ENCODE peak calls at places on chromosome 12, in ten cellular contexts. A is MCF 10A; S is cardiac fibroblast; Q is H9; H is kidney tubule cell; J is RPMI7951; X is activated CD8-positive, alpha-beta memory T cell treated with anti-CD3 and anti-CD28 coated beads for 24 hours; V is activated T-helper 9 cell treated with anti-CD3 and anti-CD28 coated beads, Interleukin-2, amount 50 U/mL, for 16 hours; W is endothelial cell; O is stimulated activated CD4-positive, alpha-beta T cell treated with anti-CD3 and anti-CD28 coated beads, Interleukin-2, amount 100 ng/mL, for 24 hours. T is an unnamed sample.

GRCh38 chr12:25648460-25648859 is 95.4 kb upstream of the LMNTD1 start:
- DNase-seq in O (no peak), Q (peak; percentile 69), X (no peak), J (peak; percentile 71), A (peak; percentile 69), V (no peak), S (peak; percentile 78), W (peak; percentile 24), H (peak; percentile 85), T (no peak)

GRCh38 chr12:46803517-46803916 is 22.3 kb downstream of the SLC38A4 start:
- DNase-seq in H (no peak), W (no peak), O (no peak), J (no peak), V (no peak), X (no peak), S (no peak), A (no peak), Q (no peak), T (no peak)

GRCh38 chr12:127162902-127163301 is 1104.1 kb upstream of the TMEM132C start:
- DNase-seq in X (peak; percentile 60), A (peak; percentile 57), H (peak; percentile 81), J (peak; percentile 84), W (no peak), O (peak; percentile 47), V (no peak), Q (no peak), S (peak; percentile 83), T (no peak)

GRCh38 chr12:52235001-52235760 is 2.1 kb downstream of the KRT7 start:
- DNase-seq in V (no peak), J (peak; percentile 50), Q (no peak), H (peak; percentile 25), S (peak; percentile 95), X (no peak), O (no peak), W (no peak), A (peak; percentile 69), T (no peak)

GRCh38 chr12:51521554-51522276 is 69.3 kb upstream of the SCN8A start:
- DNase-seq in X (no peak), O (no peak), W (no peak), S (peak; percentile 10), A (no peak), H (no peak), J (no peak), Q (no peak), V (no peak), T (no peak)

GRCh38 chr12:75707983-75708382 is 196.6 kb upstream of the KRR1 start:
- DNase-seq in X (no peak), W (no peak), Q (no peak), O (no peak), S (no peak), J (no peak), V (no peak), A (no peak), H (no peak), T (no peak)

GRCh38 chr12:59113831-59114273 is 193.5 kb upstream of the LRIG3 start:
- DNase-seq in O (peak; percentile 28), S (peak; percentile 87), H (peak; percentile 79), W (peak; percentile 83), V (no peak), J (peak; percentile 63), Q (peak; percentile 88), A (peak; percentile 87), X (no peak), T (peak; percentile 81)

GRCh38 chr12:44835641-44836379 is 40.3 kb downstream of the NELL2 start:
- DNase-seq in Q (no peak), X (peak; percentile 76), J (no peak), O (no peak), S (no peak), V (no peak), W (no peak), A (peak; percentile 18), H (peak; percentile 33), T (no peak)

GRCh38 chr12:34244608-34245007 is 222.3 kb downstream of the ALG10 start:
- DNase-seq in J (no peak), W (no peak), H (no peak), A (no peak), V (no peak), S (no peak), O (no peak), Q (no peak), X (no peak), T (no peak)

GRCh38 chr12:104710940-104711725 is 247.0 kb downstream of the SLC41A2 start:
- DNase-seq in V (no peak), Q (no peak), H (no peak), W (no peak), O (no peak), S (peak; percentile 82), J (peak; percentile 82), A (peak; percentile 58), X (no peak), T (no peak)

GRCh38 chr12:124162151-124163110 is 132.5 kb upstream of the RFLNA start:
- DNase-seq in S (no peak), Q (no peak), H (peak; percentile 28), J (peak; percentile 31), W (no peak), O (no peak), X (no peak), V (no peak), A (peak; percentile 20), T (peak; percentile 17)

GRCh38 chr12:120466560-120467315 is 2.8 kb downstream of the SRSF9 start:
- DNase-seq in A (peak; percentile 59), J (peak; percentile 36), W (peak; percentile 39), V (peak; percentile 33), O (peak; percentile 44), S (peak; percentile 61), H (peak; percentile 51), X (peak; percentile 72), Q (peak; percentile 72), T (peak; percentile 78)

GRCh38 chr12:54759751-54760150 is 94.6 kb upstream of the MUCL1 start:
- DNase-seq in V (no peak), J (peak; percentile 47), H (peak; percentile 23), S (peak; percentile 54), Q (peak; percentile 74), A (peak; percentile 69), X (no peak), W (peak; percentile 34), O (no peak), T (peak; percentile 72)